ENCODE peak calls at places on chromosomes 3 and 15, in ten cellular contexts. One of them, this sample, is unnamed.

GRCh38 chr15:52013151-52013791 is 5.7 kb upstream of the MAPK6 start:
- DNase-seq in immature natural killer cell: no peak
- DNase-seq in GM13977: peak; percentile 64
- DNase-seq in LoVo: no peak
- DNase-seq in GM03348: peak; percentile 32
- DNase-seq in esophagus muscularis mucosa: no peak
- DNase-seq in psoas muscle: no peak
- DNase-seq in Kasumi-1: peak; percentile 40
- DNase-seq in WTC11: no peak
- DNase-seq in endothelial cell: no peak
- DNase-seq in this sample: no peak

GRCh38 chr15:25094519-25094918 is 139.7 kb downstream of the SNRPN start:
- DNase-seq in immature natural killer cell: no peak
- DNase-seq in GM13977: no peak
- DNase-seq in LoVo: no peak
- DNase-seq in GM03348: no peak
- DNase-seq in esophagus muscularis mucosa: peak; percentile 29
- DNase-seq in psoas muscle: no peak
- DNase-seq in Kasumi-1: no peak
- DNase-seq in WTC11: no peak
- DNase-seq in endothelial cell: no peak
- DNase-seq in this sample: no peak

GRCh38 chr3:196207833-196208607 is 3.2 kb downstream of the ZDHHC19 start:
- DNase-seq in immature natural killer cell: peak; percentile 62
- DNase-seq in GM13977: peak; percentile 88
- DNase-seq in LoVo: peak; percentile 52
- DNase-seq in GM03348: peak; percentile 47
- DNase-seq in esophagus muscularis mucosa: no peak
- DNase-seq in psoas muscle: peak; percentile 58
- DNase-seq in Kasumi-1: peak; percentile 25
- DNase-seq in WTC11: peak; percentile 94
- DNase-seq in endothelial cell: peak; percentile 56
- DNase-seq in this sample: no peak

GRCh38 chr15:68783226-68784054 is 37.3 kb downstream of the ANP32A start:
- DNase-seq in immature natural killer cell: peak; percentile 51
- DNase-seq in GM13977: peak; percentile 66
- DNase-seq in LoVo: peak; percentile 8
- DNase-seq in GM03348: peak; percentile 38
- DNase-seq in esophagus muscularis mucosa: no peak
- DNase-seq in psoas muscle: peak; percentile 51
- DNase-seq in Kasumi-1: peak; percentile 42
- DNase-seq in WTC11: peak; percentile 77
- DNase-seq in endothelial cell: peak; percentile 49
- DNase-seq in this sample: no peak

GRCh38 chr3:4772858-4773257 is 206.4 kb upstream of the BHLHE40 start:
- DNase-seq in immature natural killer cell: no peak
- DNase-seq in GM13977: no peak
- DNase-seq in LoVo: no peak
- DNase-seq in GM03348: no peak
- DNase-seq in esophagus muscularis mucosa: no peak
- DNase-seq in psoas muscle: no peak
- DNase-seq in Kasumi-1: no peak
- DNase-seq in WTC11: no peak
- DNase-seq in endothelial cell: no peak
- DNase-seq in this sample: no peak

GRCh38 chr3:176075491-176075890 is 1121.8 kb downstream of the TBL1XR1 start:
- DNase-seq in immature natural killer cell: no peak
- DNase-seq in GM13977: no peak
- DNase-seq in LoVo: no peak
- DNase-seq in GM03348: no peak
- DNase-seq in esophagus muscularis mucosa: no peak
- DNase-seq in psoas muscle: no peak
- DNase-seq in Kasumi-1: no peak
- DNase-seq in WTC11: no peak
- DNase-seq in endothelial cell: no peak
- DNase-seq in this sample: no peak

GRCh38 chr3:78140866-78141658 is 1101.2 kb downstream of the ROBO2 start:
- DNase-seq in immature natural killer cell: no peak
- DNase-seq in GM13977: no peak
- DNase-seq in LoVo: no peak
- DNase-seq in GM03348: no peak
- DNase-seq in esophagus muscularis mucosa: no peak
- DNase-seq in psoas muscle: no peak
- DNase-seq in Kasumi-1: no peak
- DNase-seq in WTC11: no peak
- DNase-seq in endothelial cell: no peak
- DNase-seq in this sample: no peak

GRCh38 chr3:10417849-10418248 is 87.5 kb downstream of the ATP2B2 start:
- DNase-seq in immature natural killer cell: peak; percentile 15
- DNase-seq in GM13977: peak; percentile 40
- DNase-seq in LoVo: no peak
- DNase-seq in GM03348: no peak
- DNase-seq in esophagus muscularis mucosa: no peak
- DNase-seq in psoas muscle: no peak
- DNase-seq in Kasumi-1: peak; percentile 18
- DNase-seq in WTC11: no peak
- DNase-seq in endothelial cell: no peak
- DNase-seq in this sample: no peak

GRCh38 chr3:38738630-38739395 is 77.2 kb downstream of the SCN10A start:
- DNase-seq in immature natural killer cell: no peak
- DNase-seq in GM13977: peak; percentile 64
- DNase-seq in LoVo: no peak
- DNase-seq in GM03348: peak; percentile 39
- DNase-seq in esophagus muscularis mucosa: no peak
- DNase-seq in psoas muscle: no peak
- DNase-seq in Kasumi-1: peak; percentile 44
- DNase-seq in WTC11: peak; percentile 91
- DNase-seq in endothelial cell: peak; percentile 84
- DNase-seq in this sample: no peak

GRCh38 chr3:146277953-146278631 is 27.2 kb upstream of the PLSCR4 start:
- DNase-seq in immature natural killer cell: no peak
- DNase-seq in GM13977: no peak
- DNase-seq in LoVo: no peak
- DNase-seq in GM03348: peak; percentile 61
- DNase-seq in esophagus muscularis mucosa: no peak
- DNase-seq in psoas muscle: no peak
- DNase-seq in Kasumi-1: no peak
- DNase-seq in WTC11: no peak
- DNase-seq in endothelial cell: no peak
- DNase-seq in this sample: peak; percentile 27

GRCh38 chr15:89362203-89363101 is 27.8 kb upstream of the POLG start:
- DNase-seq in immature natural killer cell: no peak
- DNase-seq in GM13977: no peak
- DNase-seq in LoVo: no peak
- DNase-seq in GM03348: no peak
- DNase-seq in esophagus muscularis mucosa: no peak
- DNase-seq in psoas muscle: no peak
- DNase-seq in Kasumi-1: no peak
- DNase-seq in WTC11: no peak
- DNase-seq in endothelial cell: no peak
- DNase-seq in this sample: peak; percentile 42

GRCh38 chr3:41881233-41881821 is 80.6 kb downstream of the ULK4 start:
- DNase-seq in immature natural killer cell: peak; percentile 37
- DNase-seq in GM13977: peak; percentile 21
- DNase-seq in LoVo: peak; percentile 46
- DNase-seq in GM03348: peak; percentile 37
- DNase-seq in esophagus muscularis mucosa: no peak
- DNase-seq in psoas muscle: no peak
- DNase-seq in Kasumi-1: peak; percentile 69
- DNase-seq in WTC11: no peak
- DNase-seq in endothelial cell: peak; percentile 21
- DNase-seq in this sample: peak; percentile 53

GRCh38 chr15:49171790-49172189 is 1.7 kb downstream of the GALK2 start:
- DNase-seq in immature natural killer cell: no peak
- DNase-seq in GM13977: no peak
- DNase-seq in LoVo: no peak
- DNase-seq in GM03348: no peak
- DNase-seq in esophagus muscularis mucosa: no peak
- DNase-seq in psoas muscle: no peak
- DNase-seq in Kasumi-1: no peak
- DNase-seq in WTC11: no peak
- DNase-seq in endothelial cell: no peak
- DNase-seq in this sample: no peak

GRCh38 chr15:32855942-32856341 is 138.1 kb downstream of the GREM1 start:
- DNase-seq in immature natural killer cell: no peak
- DNase-seq in GM13977: no peak
- DNase-seq in LoVo: peak; percentile 12
- DNase-seq in GM03348: peak; percentile 73
- DNase-seq in esophagus muscularis mucosa: no peak
- DNase-seq in psoas muscle: no peak
- DNase-seq in Kasumi-1: no peak
- DNase-seq in WTC11: no peak
- DNase-seq in endothelial cell: no peak
- DNase-seq in this sample: peak; percentile 19

GRCh38 chr15:64842986-64843561 is 1.4 kb downstream of the PLEKHO2 start:
- DNase-seq in immature natural killer cell: peak; percentile 11
- DNase-seq in GM13977: peak; percentile 32
- DNase-seq in LoVo: no peak
- DNase-seq in GM03348: peak; percentile 64
- DNase-seq in esophagus muscularis mucosa: no peak
- DNase-seq in psoas muscle: peak; percentile 80
- DNase-seq in Kasumi-1: peak; percentile 70
- DNase-seq in WTC11: no peak
- DNase-seq in endothelial cell: peak; percentile 32
- DNase-seq in this sample: no peak

GRCh38 chr3:65945953-65946352 is 92.8 kb downstream of the MAGI1 start:
- DNase-seq in immature natural killer cell: no peak
- DNase-seq in GM13977: no peak
- DNase-seq in LoVo: no peak
- DNase-seq in GM03348: no peak
- DNase-seq in esophagus muscularis mucosa: no peak
- DNase-seq in psoas muscle: no peak
- DNase-seq in Kasumi-1: no peak
- DNase-seq in WTC11: no peak
- DNase-seq in endothelial cell: no peak
- DNase-seq in this sample: no peak

GRCh38 chr3:120420855-120421570 is 29.8 kb downstream of the FSTL1 start:
- DNase-seq in immature natural killer cell: no peak
- DNase-seq in GM13977: no peak
- DNase-seq in LoVo: no peak
- DNase-seq in GM03348: no peak
- DNase-seq in esophagus muscularis mucosa: no peak
- DNase-seq in psoas muscle: no peak
- DNase-seq in Kasumi-1: no peak
- DNase-seq in WTC11: no peak
- DNase-seq in endothelial cell: no peak
- DNase-seq in this sample: no peak

GRCh38 chr3:170692720-170693119 is 106.8 kb upstream of the SLC7A14 start:
- DNase-seq in immature natural killer cell: no peak
- DNase-seq in GM13977: no peak
- DNase-seq in LoVo: no peak
- DNase-seq in GM03348: no peak
- DNase-seq in esophagus muscularis mucosa: no peak
- DNase-seq in psoas muscle: no peak
- DNase-seq in Kasumi-1: no peak
- DNase-seq in WTC11: no peak
- DNase-seq in endothelial cell: no peak
- DNase-seq in this sample: no peak

GRCh38 chr3:138078096-138078495 is 37.3 kb downstream of the DZIP1L start:
- DNase-seq in immature natural killer cell: no peak
- DNase-seq in GM13977: no peak
- DNase-seq in LoVo: no peak
- DNase-seq in GM03348: no peak
- DNase-seq in esophagus muscularis mucosa: no peak
- DNase-seq in psoas muscle: no peak
- DNase-seq in Kasumi-1: no peak
- DNase-seq in WTC11: no peak
- DNase-seq in endothelial cell: no peak
- DNase-seq in this sample: no peak

GRCh38 chr3:31695280-31696008 is 162.7 kb downstream of the STT3B start:
- DNase-seq in immature natural killer cell: no peak
- DNase-seq in GM13977: peak; percentile 32
- DNase-seq in LoVo: no peak
- DNase-seq in GM03348: no peak
- DNase-seq in esophagus muscularis mucosa: no peak
- DNase-seq in psoas muscle: no peak
- DNase-seq in Kasumi-1: peak; percentile 72
- DNase-seq in WTC11: peak; percentile 25
- DNase-seq in endothelial cell: peak; percentile 15
- DNase-seq in this sample: no peak

GRCh38 chr3:167882057-167882667 is 146.6 kb downstream of the SERPINI1 start:
- DNase-seq in immature natural killer cell: peak; percentile 19
- DNase-seq in GM13977: peak; percentile 27
- DNase-seq in LoVo: peak; percentile 59
- DNase-seq in GM03348: peak; percentile 47
- DNase-seq in esophagus muscularis mucosa: no peak
- DNase-seq in psoas muscle: no peak
- DNase-seq in Kasumi-1: peak; percentile 82
- DNase-seq in WTC11: no peak
- DNase-seq in endothelial cell: no peak
- DNase-seq in this sample: peak; percentile 75

GRCh38 chr3:124514681-124515080 is 215.6 kb upstream of the UMPS start:
- DNase-seq in immature natural killer cell: no peak
- DNase-seq in GM13977: no peak
- DNase-seq in LoVo: no peak
- DNase-seq in GM03348: no peak
- DNase-seq in esophagus muscularis mucosa: no peak
- DNase-seq in psoas muscle: no peak
- DNase-seq in Kasumi-1: no peak
- DNase-seq in WTC11: no peak
- DNase-seq in endothelial cell: no peak
- DNase-seq in this sample: peak; percentile 84

GRCh38 chr3:52384009-52384761 is 60.7 kb downstream of the SEMA3G start:
- DNase-seq in immature natural killer cell: no peak
- DNase-seq in GM13977: no peak
- DNase-seq in LoVo: no peak
- DNase-seq in GM03348: no peak
- DNase-seq in esophagus muscularis mucosa: no peak
- DNase-seq in psoas muscle: no peak
- DNase-seq in Kasumi-1: no peak
- DNase-seq in WTC11: no peak
- DNase-seq in endothelial cell: no peak
- DNase-seq in this sample: no peak

GRCh38 chr3:77536038-77536775 is 496.3 kb downstream of the ROBO2 start:
- DNase-seq in immature natural killer cell: no peak
- DNase-seq in GM13977: no peak
- DNase-seq in LoVo: no peak
- DNase-seq in GM03348: no peak
- DNase-seq in esophagus muscularis mucosa: no peak
- DNase-seq in psoas muscle: no peak
- DNase-seq in Kasumi-1: no peak
- DNase-seq in WTC11: peak; percentile 14
- DNase-seq in endothelial cell: no peak
- DNase-seq in this sample: no peak

GRCh38 chr3:128996200-128996599 is 2.3 kb upstream of the CFAP92 start:
- DNase-seq in immature natural killer cell: no peak
- DNase-seq in GM13977: no peak
- DNase-seq in LoVo: no peak
- DNase-seq in GM03348: no peak
- DNase-seq in esophagus muscularis mucosa: no peak
- DNase-seq in psoas muscle: no peak
- DNase-seq in Kasumi-1: no peak
- DNase-seq in WTC11: no peak
- DNase-seq in endothelial cell: no peak
- DNase-seq in this sample: no peak

GRCh38 chr15:99343208-99343607 is 91.9 kb downstream of the LRRC28 start:
- DNase-seq in immature natural killer cell: no peak
- DNase-seq in GM13977: no peak
- DNase-seq in LoVo: no peak
- DNase-seq in GM03348: no peak
- DNase-seq in esophagus muscularis mucosa: no peak
- DNase-seq in psoas muscle: no peak
- DNase-seq in Kasumi-1: no peak
- DNase-seq in WTC11: no peak
- DNase-seq in endothelial cell: no peak
- DNase-seq in this sample: peak; percentile 53

GRCh38 chr15:40942865-40943264 is 10.4 kb upstream of the CHAC1 start:
- DNase-seq in immature natural killer cell: no peak
- DNase-seq in GM13977: no peak
- DNase-seq in LoVo: no peak
- DNase-seq in GM03348: no peak
- DNase-seq in esophagus muscularis mucosa: no peak
- DNase-seq in psoas muscle: no peak
- DNase-seq in Kasumi-1: no peak
- DNase-seq in WTC11: no peak
- DNase-seq in endothelial cell: no peak
- DNase-seq in this sample: no peak

This sample was measured in pons.